ENCODE peak calls at places on chromosomes 1 and 21, in six cellular contexts. S is astrocyte of the spinal cord, T is kidney, M is brain microvascular endothelial cell, J is AG04450, X is HFF-Myc. B is an unnamed sample.

GRCh38 chr1:3019007-3019515 is 2.2 kb upstream of the ACTRT2 start:
- DNase-seq in S (no peak), T (no peak), M (no peak), J (no peak), X (no peak), B (no peak)

GRCh38 chr1:221315330-221315729 is 426.6 kb downstream of the DUSP10 start:
- DNase-seq in S (peak), T (no peak), M (peak), J (no peak), X (peak), B (no peak)

GRCh38 chr1:12179111-12179519 is 12.3 kb downstream of the TNFRSF1B start:
- DNase-seq in S (peak), T (no peak), M (peak), J (peak), X (no peak), B (peak)

GRCh38 chr1:247360116-247360898 is 28.6 kb upstream of the ZNF496 start:
- DNase-seq in S (peak), T (no peak), M (no peak), J (no peak), X (no peak), B (no peak)

GRCh38 chr1:107139833-107140702 is 771 bp upstream of the NTNG1 start:
- DNase-seq in S (peak), T (peak), M (peak), J (no peak), X (no peak), B (peak)

GRCh38 chr1:147723691-147724323 is 36.6 kb downstream of the GJA5 start:
- DNase-seq in S (no peak), T (no peak), M (peak), J (no peak), X (no peak), B (peak)

GRCh38 chr1:228075801-228076271 is 6.7 kb upstream of the ARF1 start:
- DNase-seq in S (no peak), T (no peak), M (no peak), J (no peak), X (no peak), B (no peak)

GRCh38 chr1:160576430-160576829 is 2.9 kb downstream of the CD84 start:
- DNase-seq in S (no peak), T (no peak), M (no peak), J (no peak), X (no peak), B (no peak)

GRCh38 chr1:171110485-171111340 is 20.0 kb downstream of the FMO3 start:
- DNase-seq in S (no peak), T (no peak), M (no peak), J (peak), X (peak), B (no peak)

GRCh38 chr21:38488640-38489282 is 9.5 kb downstream of the ERG start:
- DNase-seq in S (no peak), T (no peak), M (no peak), J (no peak), X (no peak), B (no peak)

GRCh38 chr1:224632921-224633321 is 16.8 kb downstream of the CNIH3 start:
- DNase-seq in S (peak), T (no peak), M (no peak), J (no peak), X (no peak), B (no peak)

GRCh38 chr1:228865613-228866320 is 130.5 kb downstream of the RHOU start:
- DNase-seq in S (no peak), T (no peak), M (no peak), J (no peak), X (no peak), B (no peak)

GRCh38 chr21:31686272-31686913 is 26.9 kb downstream of the SOD1 start:
- DNase-seq in S (no peak), T (no peak), M (no peak), J (no peak), X (no peak), B (no peak)

GRCh38 chr1:69290266-69290665 is 277.5 kb upstream of the LRRC7 start:
- DNase-seq in S (peak), T (no peak), M (peak), J (no peak), X (no peak), B (no peak)

GRCh38 chr1:54588377-54588776 is 34.9 kb downstream of the FAM151A start:
- DNase-seq in S (no peak), T (no peak), M (no peak), J (no peak), X (no peak), B (no peak)

GRCh38 chr1:39833121-39833520 is 44.5 kb upstream of the BMP8B start:
- DNase-seq in S (no peak), T (no peak), M (no peak), J (no peak), X (no peak), B (no peak)

GRCh38 chr1:17165823-17166222 is 39.1 kb upstream of the PADI1 start:
- DNase-seq in S (no peak), T (no peak), M (no peak), J (no peak), X (no peak), B (no peak)

GRCh38 chr1:30735668-30736498 is 12.5 kb upstream of the MATN1 start:
- DNase-seq in S (no peak), T (peak), M (no peak), J (no peak), X (no peak), B (no peak)

GRCh38 chr1:6460349-6461236 is 5.4 kb downstream of the TNFRSF25 start:
- DNase-seq in S (no peak), T (peak), M (no peak), J (no peak), X (no peak), B (peak)

GRCh38 chr1:21302747-21303715 is 12.8 kb upstream of the ECE1 start:
- DNase-seq in S (peak), T (no peak), M (no peak), J (peak), X (peak), B (no peak)

GRCh38 chr1:24015226-24016210 is 35.4 kb upstream of the SRSF10 start:
- DNase-seq in S (peak), T (no peak), M (peak), J (no peak), X (no peak), B (no peak)

GRCh38 chr21:46227811-46228344 is 696 bp downstream of the LSS start:
- DNase-seq in S (no peak), T (no peak), M (no peak), J (no peak), X (no peak), B (no peak)

GRCh38 chr1:81498370-81499184 is 302.2 kb upstream of the ADGRL2 start:
- DNase-seq in S (no peak), T (no peak), M (no peak), J (no peak), X (no peak), B (no peak)

GRCh38 chr1:162878000-162878596 is 17.1 kb upstream of the CCDC190 start:
- DNase-seq in S (peak), T (no peak), M (peak), J (peak), X (peak), B (peak)

GRCh38 chr1:168084396-168085231 is 52.1 kb downstream of the GPR161 start:
- DNase-seq in S (peak), T (peak), M (no peak), J (no peak), X (no peak), B (peak)

GRCh38 chr1:58837886-58838285 is 54.0 kb upstream of the JUN start:
- DNase-seq in S (no peak), T (no peak), M (no peak), J (no peak), X (no peak), B (no peak)

GRCh38 chr1:227742738-227743715 is 7.8 kb downstream of the SNAP47 start:
- DNase-seq in S (no peak), T (no peak), M (no peak), J (no peak), X (no peak), B (no peak)

GRCh38 chr21:15250384-15250783 is 185.6 kb upstream of the NRIP1 start:
- DNase-seq in S (peak), T (no peak), M (no peak), J (peak), X (no peak), B (no peak)

GRCh38 chr1:89945852-89946476 is 48.9 kb upstream of the ZNF326 start:
- DNase-seq in S (peak), T (no peak), M (no peak), J (no peak), X (no peak), B (peak)

GRCh38 chr21:45176141-45176540 is 101.8 kb downstream of the ADARB1 start:
- DNase-seq in S (no peak), T (no peak), M (no peak), J (no peak), X (no peak), B (no peak)

GRCh38 chr1:29259802-29260441 is 23.6 kb downstream of the PTPRU start:
- DNase-seq in S (peak), T (no peak), M (no peak), J (no peak), X (no peak), B (no peak)

GRCh38 chr1:117904485-117904884 is 24.9 kb downstream of the GDAP2 start:
- DNase-seq in S (no peak), T (no peak), M (no peak), J (no peak), X (no peak), B (no peak)

GRCh38 chr1:220431840-220432239 is 96.1 kb upstream of the MARK1 start:
- DNase-seq in S (no peak), T (no peak), M (no peak), J (no peak), X (no peak), B (no peak)

GRCh38 chr1:7253118-7253480 is 467.8 kb downstream of the CAMTA1 start:
- DNase-seq in S (peak), T (no peak), M (peak), J (no peak), X (no peak), B (no peak)

GRCh38 chr1:89195476-89195875 is 3.3 kb downstream of the GBP4 start:
- DNase-seq in S (no peak), T (no peak), M (no peak), J (no peak), X (no peak), B (no peak)

GRCh38 chr21:21286170-21286798 is 288.1 kb downstream of the NCAM2 start:
- DNase-seq in S (no peak), T (no peak), M (no peak), J (no peak), X (no peak), B (no peak)

GRCh38 chr1:218816999-218817398 is 356.7 kb upstream of the LYPLAL1 start:
- DNase-seq in S (no peak), T (no peak), M (no peak), J (no peak), X (no peak), B (no peak)

GRCh38 chr1:200043330-200043668 is 15.8 kb downstream of the NR5A2 start:
- DNase-seq in S (no peak), T (no peak), M (no peak), J (no peak), X (no peak), B (no peak)
- H3K4me3 ChIP-seq in S (no peak), T (peak), M (no peak), J (no peak), X (no peak), B (no peak)

DNA sequence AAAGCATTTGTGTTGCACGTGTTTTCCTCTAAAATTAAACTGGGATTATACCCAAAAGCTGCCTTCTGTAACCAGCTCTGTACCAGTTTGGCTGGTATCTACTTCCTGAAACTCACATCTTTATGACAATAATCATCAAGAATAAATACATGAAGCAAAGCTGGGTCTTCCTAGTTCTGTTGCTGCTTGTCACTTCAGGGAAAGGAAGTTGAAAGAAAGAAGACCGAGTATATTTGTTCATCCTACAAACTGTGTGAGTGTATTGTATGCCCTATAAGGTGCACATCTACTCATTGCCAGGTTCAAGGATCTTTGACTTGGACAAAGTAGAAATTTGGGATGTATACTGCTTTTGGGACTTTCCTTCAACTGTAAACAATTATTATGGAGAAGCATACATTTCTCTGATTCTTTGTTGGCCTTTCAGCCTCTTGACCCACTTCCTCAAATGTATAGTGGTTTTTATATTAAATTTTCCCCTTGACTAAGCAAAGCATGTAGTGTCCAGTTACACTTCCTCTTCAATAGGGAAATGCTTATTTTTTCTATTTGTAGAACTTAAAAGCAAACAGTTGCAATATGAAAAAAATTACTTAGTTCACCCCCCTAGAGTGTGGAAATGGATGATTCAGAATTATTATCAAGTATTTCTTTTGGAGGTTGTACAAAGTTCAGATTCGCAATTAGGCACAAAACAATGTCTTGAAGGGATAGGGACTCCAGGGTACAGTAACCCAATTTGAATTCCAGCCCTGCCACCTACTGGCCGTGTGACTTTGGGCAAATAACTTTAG is 28.9 kb upstream of the IFNGR2 start:
- DNase-seq in S (peak), T (no peak), M (peak), J (no peak), X (peak), B (peak)
- TF ChIP-seq CTCF in S (peak), T (peak), M (peak), J (peak), X (peak), B (peak)

GRCh38 chr1:165753934-165754333 is 14.7 kb downstream of the TMCO1 start:
- DNase-seq in S (no peak), T (no peak), M (no peak), J (no peak), X (no peak), B (peak)
- H3K4me3 ChIP-seq in S (no peak), T (no peak), M (no peak), J (no peak), X (no peak), B (no peak)

GRCh38 chr1:100609849-100610248 is 71.9 kb downstream of the GPR88 start:
- DNase-seq in S (no peak), T (no peak), M (no peak), J (no peak), X (no peak), B (peak)

GRCh38 chr1:100604372-100604771 is 66.4 kb downstream of the GPR88 start:
- DNase-seq in S (no peak), T (no peak), M (no peak), J (no peak), X (no peak), B (no peak)

GRCh38 chr1:100607628-100608240 is 69.8 kb downstream of the GPR88 start:
- DNase-seq in S (no peak), T (no peak), M (no peak), J (no peak), X (no peak), B (no peak)

GRCh38 chr1:100611086-100611485 is 73.1 kb downstream of the GPR88 start:
- DNase-seq in S (no peak), T (no peak), M (no peak), J (no peak), X (no peak), B (no peak)

DNA sequence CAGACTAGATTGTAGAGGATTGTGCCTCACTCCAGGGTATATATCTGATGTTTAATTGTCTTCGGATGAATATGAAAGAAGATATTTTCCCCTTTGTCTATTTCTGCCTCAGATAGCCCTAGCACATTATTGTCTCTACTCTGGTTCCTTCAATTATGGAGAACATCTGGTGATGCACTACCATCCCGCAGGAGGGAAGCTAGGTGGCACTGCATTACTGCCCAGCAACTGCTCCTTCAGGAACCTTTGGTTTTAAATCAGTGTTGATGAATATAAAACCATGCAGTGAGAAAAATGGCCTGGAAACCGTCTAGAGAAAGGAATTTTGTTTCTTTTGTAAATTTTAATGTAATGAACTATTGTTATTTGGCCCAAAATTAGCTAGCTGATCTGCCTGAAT is 68.5 kb downstream of the GPR88 start:
- DNase-seq in S (peak), T (peak), M (peak), J (no peak), X (no peak), B (peak)
- TF ChIP-seq CTCF in S (peak), T (peak), M (peak), J (peak), X (peak), B (peak)

DNA sequence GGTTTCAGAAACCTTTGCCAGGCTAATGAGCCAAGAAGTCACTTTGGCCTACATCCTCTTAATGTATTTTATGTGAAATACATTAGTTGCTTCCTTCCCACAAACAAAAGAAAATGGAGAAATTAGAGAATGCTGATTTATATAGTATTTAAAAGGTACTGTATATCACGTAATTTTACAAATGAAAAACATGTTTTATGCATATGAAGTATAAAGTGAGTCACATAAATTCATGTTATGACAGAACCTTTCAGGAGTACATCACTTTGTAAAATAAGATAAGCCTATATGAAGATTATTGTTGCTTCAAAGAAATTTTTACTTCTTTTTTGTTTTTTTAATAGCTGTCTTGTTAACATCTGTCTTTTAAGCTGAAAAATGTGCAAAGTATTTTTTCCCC is 4.6 kb downstream of the DR1 start:
- DNase-seq in S (no peak), T (no peak), M (no peak), J (no peak), X (no peak), B (no peak)
- H3K4me3 ChIP-seq in S (no peak), T (no peak), M (no peak), J (no peak), X (peak), B (peak)

DNA sequence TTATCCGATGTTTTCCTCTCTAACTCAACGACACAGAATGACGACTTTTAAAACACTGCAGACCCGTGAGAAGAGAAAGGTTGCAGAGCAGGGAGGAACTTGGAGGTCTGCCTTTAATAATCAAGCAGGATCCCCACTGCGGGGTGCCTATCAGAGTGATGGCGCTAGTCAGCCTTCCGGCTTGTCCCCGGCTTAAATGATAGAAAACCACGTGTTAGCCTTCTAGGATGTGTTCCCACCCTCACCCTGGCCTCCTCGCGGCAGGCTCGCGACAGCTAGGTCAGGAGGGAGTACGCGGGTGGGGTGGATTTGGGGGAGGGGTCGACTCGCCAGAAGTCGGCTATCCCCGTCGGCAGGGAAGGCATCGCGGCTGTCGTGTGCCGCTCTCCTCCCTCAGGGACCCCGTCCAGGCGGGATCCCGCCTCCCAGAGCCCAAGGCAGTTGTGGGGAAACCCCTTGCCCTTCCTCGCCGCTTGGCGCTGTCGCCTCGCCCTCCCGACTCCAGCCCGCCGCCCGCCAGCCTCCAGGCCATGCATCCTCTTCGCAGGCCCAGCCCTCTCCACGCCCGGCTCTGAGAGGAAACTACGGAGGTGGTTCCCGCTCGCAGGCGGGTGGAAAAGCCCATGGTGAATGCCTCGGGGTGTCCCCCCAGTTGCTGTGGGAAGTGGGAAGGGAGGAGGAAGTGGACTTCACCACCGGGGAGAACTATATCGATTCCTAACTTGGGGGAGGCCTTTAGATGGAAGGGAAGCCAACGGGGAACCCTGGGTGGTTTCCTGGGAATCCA is 1.1 kb upstream of the SMG7 start:
- DNase-seq in S (peak), T (peak), M (peak), J (peak), X (peak), B (peak)
- TF ChIP-seq CTCF in S (no peak), T (no peak), M (peak), J (no peak), X (no peak), B (peak)